ENCODE peak calls at places on chromosomes 6 and 20, in eight cellular contexts. U, S, V, A, J, C, P and D are unnamed samples.

GRCh38 chr6:147005499-147005898 is 198.7 kb upstream of the STXBP5 start:
- DNase-seq in U (no peak), S (no peak), V (no peak), A (no peak), J (no peak), C (no peak), P (no peak), D (no peak)

GRCh38 chr6:13485303-13485702 is 2.1 kb downstream of the GFOD1 start:
- DNase-seq in U (no peak), S (no peak), V (no peak), A (no peak), J (no peak), C (no peak), P (no peak), D (no peak)

GRCh38 chr6:129331450-129332138 is 378.4 kb downstream of the ARHGAP18 start:
- DNase-seq in U (no peak), S (no peak), V (no peak), A (no peak), J (no peak), C (no peak), P (no peak), D (no peak)

GRCh38 chr6:141463237-141463977 is 669.3 kb upstream of the GJE1 start:
- DNase-seq in U (no peak), S (no peak), V (no peak), A (no peak), J (no peak), C (no peak), P (no peak), D (no peak)

GRCh38 chr6:139161817-139162284 is 27.0 kb downstream of the HECA start:
- DNase-seq in U (no peak), S (no peak), V (no peak), A (no peak), J (no peak), C (no peak), P (no peak), D (no peak)

GRCh38 chr6:149273318-149273717 is 44.2 kb upstream of the TAB2 start:
- DNase-seq in U (no peak), S (peak; percentile 19), V (peak; percentile 68), A (no peak), J (no peak), C (peak; percentile 57), P (no peak), D (no peak)

GRCh38 chr20:11976966-11977365 is 59.3 kb downstream of the BTBD3 start:
- DNase-seq in U (no peak), S (no peak), V (no peak), A (no peak), J (no peak), C (no peak), P (no peak), D (no peak)

GRCh38 chr6:11971154-11971553 is 41.0 kb upstream of the HIVEP1 start:
- DNase-seq in U (no peak), S (no peak), V (no peak), A (no peak), J (no peak), C (no peak), P (no peak), D (no peak)

GRCh38 chr20:36385503-36385902 is 79.4 kb downstream of the DLGAP4 start:
- DNase-seq in U (no peak), S (no peak), V (no peak), A (no peak), J (no peak), C (no peak), P (no peak), D (no peak)

GRCh38 chr6:63447134-63447533 is 125.1 kb upstream of the LOC128125822 start:
- DNase-seq in U (no peak), S (no peak), V (no peak), A (no peak), J (no peak), C (no peak), P (no peak), D (no peak)

GRCh38 chr6:170294813-170295518 is 4.1 kb upstream of the DLL1 start:
- DNase-seq in U (no peak), S (no peak), V (no peak), A (no peak), J (no peak), C (no peak), P (no peak), D (no peak)

GRCh38 chr20:34524426-34524825 is 8.2 kb downstream of the DYNLRB1 start:
- DNase-seq in U (no peak), S (no peak), V (no peak), A (no peak), J (no peak), C (peak; percentile 49), P (no peak), D (peak; percentile 8)

GRCh38 chr20:10555865-10556308 is 117.9 kb downstream of the JAG1 start:
- DNase-seq in U (no peak), S (no peak), V (no peak), A (no peak), J (no peak), C (no peak), P (peak; percentile 66), D (no peak)

GRCh38 chr6:100099189-100100074 is 105.4 kb upstream of the MCHR2 start:
- DNase-seq in U (no peak), S (no peak), V (no peak), A (no peak), J (no peak), C (no peak), P (peak; percentile 20), D (no peak)

GRCh38 chr20:831251-831650 is 2.3 kb upstream of the FAM110A start:
- DNase-seq in U (no peak), S (no peak), V (no peak), A (no peak), J (no peak), C (no peak), P (no peak), D (no peak)

GRCh38 chr20:17835941-17836861 is 132.4 kb downstream of the SNX5 start:
- DNase-seq in U (peak; percentile 85), S (peak; percentile 39), V (peak; percentile 86), A (peak; percentile 76), J (no peak), C (peak; percentile 62), P (peak; percentile 21), D (peak; percentile 66)

GRCh38 chr6:72784581-72784980 is 162.7 kb downstream of the KCNQ5 start:
- DNase-seq in U (no peak), S (no peak), V (no peak), A (no peak), J (no peak), C (no peak), P (peak; percentile 3), D (no peak)

GRCh38 chr6:139943391-139943790 is 568.9 kb upstream of the CITED2 start:
- DNase-seq in U (no peak), S (no peak), V (no peak), A (no peak), J (no peak), C (no peak), P (peak; percentile 44), D (no peak)

GRCh38 chr6:150293423-150294280 is 75.2 kb upstream of the IYD start:
- DNase-seq in U (no peak), S (no peak), V (no peak), A (no peak), J (no peak), C (no peak), P (peak; percentile 26), D (no peak)

GRCh38 chr20:63519765-63520593 is 586 bp upstream of the PPDPF start:
- DNase-seq in U (peak; percentile 89), S (no peak), V (peak; percentile 86), A (peak; percentile 81), J (peak; percentile 52), C (no peak), P (peak; percentile 57), D (no peak)
- TF ChIP-seq POLR2A in U (no peak), S (no peak), V (no peak), A (no peak), J (no peak), C (no peak), P (no peak), D (no peak)

GRCh38 chr6:21598662-21599061 is 5.1 kb downstream of the SOX4 start:
- DNase-seq in U (no peak), S (no peak), V (no peak), A (no peak), J (no peak), C (no peak), P (no peak), D (no peak)
- H3K4me3 ChIP-seq in U (peak overlapping the region; percentile 67), S (peak overlapping the region; percentile 70), V (peak overlapping the region; percentile 88), A (peak overlapping the region; percentile 85), J (no peak overlapping the region), C (no peak overlapping the region), P (peak overlapping the region; percentile 83), D (no peak overlapping the region)

DNA sequence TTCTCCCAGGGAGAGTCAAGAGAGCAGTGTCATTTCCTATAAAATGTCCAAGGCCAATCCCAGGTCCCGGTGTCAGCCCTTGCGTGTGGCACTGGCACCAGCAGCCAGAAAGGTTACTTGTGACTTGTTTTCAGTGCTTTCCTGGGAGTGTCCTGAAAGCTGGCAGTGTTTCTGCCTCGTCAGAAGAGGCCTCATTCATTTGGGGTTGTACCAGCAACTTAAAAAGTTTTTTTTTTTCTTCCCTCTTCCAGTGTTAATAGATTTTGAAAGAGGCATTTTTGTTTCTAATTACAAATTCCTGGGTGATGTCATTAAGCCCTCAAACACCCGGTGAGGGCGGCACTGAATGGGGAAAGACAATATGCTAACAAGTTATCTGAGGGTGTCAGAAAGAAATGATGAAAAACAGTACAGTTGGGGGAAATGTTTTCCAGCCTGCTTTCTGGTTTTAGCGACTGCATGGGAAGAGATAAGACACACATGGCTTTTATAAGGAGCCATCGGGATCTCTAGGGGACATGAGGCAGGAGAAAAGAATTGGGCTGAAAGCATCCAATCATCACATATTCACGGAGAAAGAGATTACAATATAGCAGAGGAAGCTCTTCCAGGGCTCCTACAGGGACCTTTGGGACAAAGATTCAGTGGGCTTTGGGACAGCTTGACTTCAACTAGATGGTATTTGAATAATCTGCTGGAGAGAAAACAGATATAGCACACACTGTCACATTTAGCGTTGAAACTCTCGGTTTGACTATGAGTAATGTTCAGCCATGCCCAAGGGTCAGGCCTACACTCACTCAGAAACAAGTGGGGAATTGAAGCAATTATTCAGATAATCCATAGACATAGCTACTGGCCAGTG is 153.0 kb downstream of the BCAS1 start:
- DNase-seq in U (peak; percentile 89), S (peak; percentile 37), V (no peak), A (peak; percentile 45), J (peak; percentile 44), C (peak; percentile 78), P (no peak), D (peak; percentile 75)
- TF ChIP-seq POLR2A in U (peak; percentile 34), S (no peak), V (peak; percentile 28), A (no peak), J (no peak), C (no peak), P (no peak), D (no peak)

DNA sequence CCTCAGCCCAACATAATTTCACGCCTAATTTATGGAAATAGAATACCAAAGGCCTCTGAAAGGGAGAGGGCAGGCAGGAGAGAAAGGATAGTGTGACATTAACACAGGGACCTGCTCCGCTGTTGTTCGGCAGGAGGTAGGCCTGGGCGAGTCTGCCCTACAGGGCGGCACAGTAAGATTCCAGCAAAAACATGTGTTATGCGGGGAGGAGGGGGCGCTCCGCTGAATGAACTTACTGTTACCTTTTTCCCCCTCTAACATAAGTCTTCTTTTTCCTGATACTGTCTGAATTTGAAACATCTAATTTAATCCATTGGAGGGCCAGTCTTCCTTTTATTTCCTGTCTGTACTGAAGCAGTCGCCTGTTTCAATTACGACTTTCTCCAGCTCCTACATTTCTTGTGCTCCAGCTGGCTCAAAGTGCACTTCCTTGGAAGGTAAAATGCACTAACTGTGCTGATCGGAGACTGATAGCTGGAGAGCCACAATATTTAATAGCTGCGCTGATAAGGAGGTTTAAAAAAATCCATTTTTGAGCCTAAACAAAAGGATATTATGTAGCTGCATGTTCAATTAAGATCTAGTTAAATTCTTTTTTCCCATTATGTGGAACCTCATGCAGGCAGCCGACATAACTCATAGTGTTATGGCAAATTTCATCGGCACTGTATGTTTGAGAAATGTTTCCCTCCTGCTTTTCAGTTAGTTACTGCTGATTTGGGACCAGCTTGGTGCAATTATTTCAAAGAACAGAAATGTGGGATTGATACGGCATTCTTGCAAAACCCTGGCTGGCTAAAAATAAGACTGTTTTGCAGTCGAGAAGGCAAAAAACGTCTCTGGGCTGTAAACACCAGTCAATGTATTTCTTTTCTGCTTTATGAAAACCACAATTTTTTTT is 193.0 kb downstream of the FOXC1 start:
- DNase-seq in U (no peak), S (no peak), V (no peak), A (no peak), J (no peak), C (no peak), P (no peak), D (no peak)
- H3K4me3 ChIP-seq in U (no peak overlapping the region), S (no peak overlapping the region), V (peak overlapping the region; percentile 12), A (no peak overlapping the region), J (no peak overlapping the region), C (no peak overlapping the region), P (no peak overlapping the region), D (no peak overlapping the region)